ENCODE peak calls at places on chromosome 18, in seven cellular contexts. One of them, this sample, is unnamed.

GRCh38 chr18:43882358-43882757 is 605.1 kb upstream of the SYT4 start:
- DNase-seq in germinal center: no peak
- DNase-seq in activated CD8-positive, alpha-beta memory T cell treated with anti-CD3 and anti-CD28 coated beads, Interleukin-2, amount 50 U/mL, for 48 hours: no peak
- DNase-seq in AG09319: no peak
- DNase-seq in kidney epithelial cell: no peak
- DNase-seq in progenitor cell of endocrine pancreas: no peak
- DNase-seq in ELR: no peak
- DNase-seq in this sample: no peak

GRCh38 chr18:64639536-64639935 is 490.6 kb upstream of the LINC00305 start:
- DNase-seq in germinal center: no peak
- DNase-seq in activated CD8-positive, alpha-beta memory T cell treated with anti-CD3 and anti-CD28 coated beads, Interleukin-2, amount 50 U/mL, for 48 hours: no peak
- DNase-seq in AG09319: no peak
- DNase-seq in kidney epithelial cell: no peak
- DNase-seq in progenitor cell of endocrine pancreas: no peak
- DNase-seq in ELR: no peak
- DNase-seq in this sample: no peak

GRCh38 chr18:23003289-23003688 is 70.2 kb downstream of the RBBP8 start:
- DNase-seq in germinal center: no peak
- DNase-seq in activated CD8-positive, alpha-beta memory T cell treated with anti-CD3 and anti-CD28 coated beads, Interleukin-2, amount 50 U/mL, for 48 hours: no peak
- DNase-seq in AG09319: no peak
- DNase-seq in kidney epithelial cell: no peak
- DNase-seq in progenitor cell of endocrine pancreas: no peak
- DNase-seq in ELR: no peak
- DNase-seq in this sample: no peak

GRCh38 chr18:34493099-34493544 is 217.0 kb upstream of the DTNA start:
- DNase-seq in germinal center: no peak
- DNase-seq in activated CD8-positive, alpha-beta memory T cell treated with anti-CD3 and anti-CD28 coated beads, Interleukin-2, amount 50 U/mL, for 48 hours: peak
- DNase-seq in AG09319: no peak
- DNase-seq in kidney epithelial cell: peak
- DNase-seq in progenitor cell of endocrine pancreas: peak
- DNase-seq in ELR: peak
- DNase-seq in this sample: peak

GRCh38 chr18:70288851-70289328 is at the start of gene SOCS6:
- DNase-seq in germinal center: peak
- DNase-seq in activated CD8-positive, alpha-beta memory T cell treated with anti-CD3 and anti-CD28 coated beads, Interleukin-2, amount 50 U/mL, for 48 hours: peak
- DNase-seq in AG09319: peak
- DNase-seq in kidney epithelial cell: no peak
- DNase-seq in progenitor cell of endocrine pancreas: peak
- DNase-seq in ELR: peak
- DNase-seq in this sample: peak

GRCh38 chr18:48948112-48949050 is 2.4 kb downstream of the SMAD7 start:
- DNase-seq in germinal center: peak
- DNase-seq in activated CD8-positive, alpha-beta memory T cell treated with anti-CD3 and anti-CD28 coated beads, Interleukin-2, amount 50 U/mL, for 48 hours: no peak
- DNase-seq in AG09319: peak
- DNase-seq in kidney epithelial cell: no peak
- DNase-seq in progenitor cell of endocrine pancreas: peak
- DNase-seq in ELR: peak
- DNase-seq in this sample: peak

GRCh38 chr18:22485808-22486244 is 68.1 kb upstream of the CTAGE1 start:
- DNase-seq in germinal center: no peak
- DNase-seq in activated CD8-positive, alpha-beta memory T cell treated with anti-CD3 and anti-CD28 coated beads, Interleukin-2, amount 50 U/mL, for 48 hours: no peak
- DNase-seq in AG09319: no peak
- DNase-seq in kidney epithelial cell: no peak
- DNase-seq in progenitor cell of endocrine pancreas: no peak
- DNase-seq in ELR: peak
- DNase-seq in this sample: peak

GRCh38 chr18:36185157-36185556 is 2.1 kb upstream of the MOCOS start:
- DNase-seq in germinal center: peak
- DNase-seq in activated CD8-positive, alpha-beta memory T cell treated with anti-CD3 and anti-CD28 coated beads, Interleukin-2, amount 50 U/mL, for 48 hours: peak
- DNase-seq in AG09319: no peak
- DNase-seq in kidney epithelial cell: no peak
- DNase-seq in progenitor cell of endocrine pancreas: no peak
- DNase-seq in ELR: no peak
- DNase-seq in this sample: no peak

GRCh38 chr18:26466026-26466425 is 82.3 kb downstream of the KCTD1 start:
- DNase-seq in germinal center: no peak
- DNase-seq in activated CD8-positive, alpha-beta memory T cell treated with anti-CD3 and anti-CD28 coated beads, Interleukin-2, amount 50 U/mL, for 48 hours: no peak
- DNase-seq in AG09319: no peak
- DNase-seq in kidney epithelial cell: no peak
- DNase-seq in progenitor cell of endocrine pancreas: no peak
- DNase-seq in ELR: no peak
- DNase-seq in this sample: no peak

GRCh38 chr18:10530852-10531251 is 5.0 kb downstream of the NAPG start:
- DNase-seq in germinal center: no peak
- DNase-seq in activated CD8-positive, alpha-beta memory T cell treated with anti-CD3 and anti-CD28 coated beads, Interleukin-2, amount 50 U/mL, for 48 hours: no peak
- DNase-seq in AG09319: no peak
- DNase-seq in kidney epithelial cell: no peak
- DNase-seq in progenitor cell of endocrine pancreas: no peak
- DNase-seq in ELR: peak
- DNase-seq in this sample: no peak

GRCh38 chr18:75129717-75130477 is 79.0 kb downstream of the PTGR3 start:
- DNase-seq in germinal center: no peak
- DNase-seq in activated CD8-positive, alpha-beta memory T cell treated with anti-CD3 and anti-CD28 coated beads, Interleukin-2, amount 50 U/mL, for 48 hours: peak
- DNase-seq in AG09319: no peak
- DNase-seq in kidney epithelial cell: no peak
- DNase-seq in progenitor cell of endocrine pancreas: no peak
- DNase-seq in ELR: no peak
- DNase-seq in this sample: no peak

GRCh38 chr18:10297079-10297478 is 157.4 kb upstream of the APCDD1 start:
- DNase-seq in germinal center: peak
- DNase-seq in activated CD8-positive, alpha-beta memory T cell treated with anti-CD3 and anti-CD28 coated beads, Interleukin-2, amount 50 U/mL, for 48 hours: no peak
- DNase-seq in AG09319: no peak
- DNase-seq in kidney epithelial cell: no peak
- DNase-seq in progenitor cell of endocrine pancreas: no peak
- DNase-seq in ELR: no peak
- DNase-seq in this sample: no peak

GRCh38 chr18:55497825-55498403 is 90.1 kb downstream of the TCF4 start:
- DNase-seq in germinal center: no peak
- DNase-seq in activated CD8-positive, alpha-beta memory T cell treated with anti-CD3 and anti-CD28 coated beads, Interleukin-2, amount 50 U/mL, for 48 hours: no peak
- DNase-seq in AG09319: no peak
- DNase-seq in kidney epithelial cell: no peak
- DNase-seq in progenitor cell of endocrine pancreas: no peak
- DNase-seq in ELR: no peak
- DNase-seq in this sample: no peak

GRCh38 chr18:58590231-58590630 is 38.7 kb downstream of the ALPK2 start:
- DNase-seq in germinal center: no peak
- DNase-seq in activated CD8-positive, alpha-beta memory T cell treated with anti-CD3 and anti-CD28 coated beads, Interleukin-2, amount 50 U/mL, for 48 hours: no peak
- DNase-seq in AG09319: peak
- DNase-seq in kidney epithelial cell: no peak
- DNase-seq in progenitor cell of endocrine pancreas: no peak
- DNase-seq in ELR: peak
- DNase-seq in this sample: no peak

GRCh38 chr18:69647695-69648094 is 247.0 kb downstream of the DOK6 start:
- DNase-seq in germinal center: no peak
- DNase-seq in activated CD8-positive, alpha-beta memory T cell treated with anti-CD3 and anti-CD28 coated beads, Interleukin-2, amount 50 U/mL, for 48 hours: no peak
- DNase-seq in AG09319: no peak
- DNase-seq in kidney epithelial cell: no peak
- DNase-seq in progenitor cell of endocrine pancreas: no peak
- DNase-seq in ELR: no peak
- DNase-seq in this sample: no peak

GRCh38 chr18:12531747-12532146 is 124.0 kb downstream of the PRELID3A start:
- DNase-seq in germinal center: no peak
- DNase-seq in activated CD8-positive, alpha-beta memory T cell treated with anti-CD3 and anti-CD28 coated beads, Interleukin-2, amount 50 U/mL, for 48 hours: no peak
- DNase-seq in AG09319: no peak
- DNase-seq in kidney epithelial cell: no peak
- DNase-seq in progenitor cell of endocrine pancreas: no peak
- DNase-seq in ELR: no peak
- DNase-seq in this sample: no peak

GRCh38 chr18:56447972-56448371 is 190.4 kb downstream of the TXNL1 start:
- DNase-seq in germinal center: no peak
- DNase-seq in activated CD8-positive, alpha-beta memory T cell treated with anti-CD3 and anti-CD28 coated beads, Interleukin-2, amount 50 U/mL, for 48 hours: no peak
- DNase-seq in AG09319: no peak
- DNase-seq in kidney epithelial cell: no peak
- DNase-seq in progenitor cell of endocrine pancreas: no peak
- DNase-seq in ELR: no peak
- DNase-seq in this sample: no peak

GRCh38 chr18:47978603-47979002 is 48.1 kb upstream of the SMAD2 start:
- DNase-seq in germinal center: no peak
- DNase-seq in activated CD8-positive, alpha-beta memory T cell treated with anti-CD3 and anti-CD28 coated beads, Interleukin-2, amount 50 U/mL, for 48 hours: no peak
- DNase-seq in AG09319: no peak
- DNase-seq in kidney epithelial cell: no peak
- DNase-seq in progenitor cell of endocrine pancreas: no peak
- DNase-seq in ELR: no peak
- DNase-seq in this sample: no peak

GRCh38 chr18:58638446-58638845 is 9.6 kb upstream of the ALPK2 start:
- DNase-seq in germinal center: peak
- DNase-seq in activated CD8-positive, alpha-beta memory T cell treated with anti-CD3 and anti-CD28 coated beads, Interleukin-2, amount 50 U/mL, for 48 hours: no peak
- DNase-seq in AG09319: no peak
- DNase-seq in kidney epithelial cell: peak
- DNase-seq in progenitor cell of endocrine pancreas: no peak
- DNase-seq in ELR: no peak
- DNase-seq in this sample: no peak

GRCh38 chr18:10892801-10893595 is 256.4 kb downstream of the PIEZO2 start:
- DNase-seq in germinal center: no peak
- DNase-seq in activated CD8-positive, alpha-beta memory T cell treated with anti-CD3 and anti-CD28 coated beads, Interleukin-2, amount 50 U/mL, for 48 hours: no peak
- DNase-seq in AG09319: no peak
- DNase-seq in kidney epithelial cell: no peak
- DNase-seq in progenitor cell of endocrine pancreas: no peak
- DNase-seq in ELR: no peak
- DNase-seq in this sample: no peak

GRCh38 chr18:74316257-74317180 is 880 bp downstream of the C18orf63 start:
- DNase-seq in germinal center: no peak
- DNase-seq in activated CD8-positive, alpha-beta memory T cell treated with anti-CD3 and anti-CD28 coated beads, Interleukin-2, amount 50 U/mL, for 48 hours: no peak
- DNase-seq in AG09319: peak
- DNase-seq in kidney epithelial cell: peak
- DNase-seq in progenitor cell of endocrine pancreas: no peak
- DNase-seq in ELR: peak
- DNase-seq in this sample: no peak

GRCh38 chr18:11108956-11109355 is 40.4 kb downstream of the PIEZO2 start:
- DNase-seq in germinal center: no peak
- DNase-seq in activated CD8-positive, alpha-beta memory T cell treated with anti-CD3 and anti-CD28 coated beads, Interleukin-2, amount 50 U/mL, for 48 hours: no peak
- DNase-seq in AG09319: no peak
- DNase-seq in kidney epithelial cell: no peak
- DNase-seq in progenitor cell of endocrine pancreas: no peak
- DNase-seq in ELR: no peak
- DNase-seq in this sample: no peak